ENCODE peak calls at places on chromosome 21, in seven cellular contexts. G is pancreas, N is uterus, T is A673, L is heart left ventricle, M is left ventricle myocardium inferior, H is cardiac fibroblast. Q is an unnamed sample.

GRCh38 chr21:41065539-41065938 is 102.4 kb upstream of the BACE2 start:
- DNase-seq in G (no peak), N (no peak), T (no peak), L (no peak), M (no peak), H (no peak), Q (no peak)

GRCh38 chr21:33975548-33976081 is 60.0 kb upstream of the ATP5PO start:
- DNase-seq in G (no peak), N (no peak), T (no peak), L (no peak), M (no peak), H (peak; percentile 73), Q (no peak)

GRCh38 chr21:35578831-35579470 is 481.4 kb downstream of the SETD4 start:
- DNase-seq in G (no peak), N (no peak), T (no peak), L (no peak), M (no peak), H (peak; percentile 82), Q (no peak)

GRCh38 chr21:32113486-32113885 is 165.4 kb downstream of the MIS18A start:
- DNase-seq in G (no peak), N (no peak), T (no peak), L (no peak), M (no peak), H (no peak), Q (no peak)

GRCh38 chr21:25171438-25171837 is 435.8 kb downstream of the MRPL39 start:
- DNase-seq in G (no peak), N (no peak), T (peak; percentile 3), L (no peak), M (no peak), H (peak; percentile 24), Q (no peak)

GRCh38 chr21:41227357-41228005 is 59.5 kb downstream of the BACE2 start:
- DNase-seq in G (no peak), N (no peak), T (no peak), L (no peak), M (no peak), H (no peak), Q (no peak)

GRCh38 chr21:45130324-45130774 is 56.0 kb downstream of the ADARB1 start:
- DNase-seq in G (no peak), N (peak; percentile 57), T (peak; percentile 68), L (no peak), M (no peak), H (peak; percentile 83), Q (peak; percentile 90)

GRCh38 chr21:36929622-36930021 is 36.8 kb downstream of the HLCS start:
- DNase-seq in G (peak; percentile 81), N (no peak), T (peak; percentile 50), L (no peak), M (no peak), H (no peak), Q (no peak)

GRCh38 chr21:17848228-17848627 is 29.1 kb upstream of the C21orf91 start:
- DNase-seq in G (no peak), N (peak; percentile 36), T (no peak), L (peak; percentile 61), M (peak; percentile 15), H (peak; percentile 92), Q (peak; percentile 82)

GRCh38 chr21:31520506-31521163 is 138.9 kb upstream of the SOD1 start:
- DNase-seq in G (no peak), N (no peak), T (no peak), L (no peak), M (no peak), H (no peak), Q (no peak)

GRCh38 chr21:45699966-45700365 is 56.4 kb downstream of the PCBP3 start:
- DNase-seq in G (no peak), N (no peak), T (no peak), L (no peak), M (no peak), H (no peak), Q (no peak)

GRCh38 chr21:41716756-41717155 is 50.1 kb downstream of the RIPK4 start:
- DNase-seq in G (no peak), N (no peak), T (no peak), L (no peak), M (no peak), H (no peak), Q (no peak)

GRCh38 chr21:33973268-33973667 is 57.7 kb upstream of the ATP5PO start:
- DNase-seq in G (no peak), N (no peak), T (no peak), L (no peak), M (no peak), H (no peak), Q (peak; percentile 55)

GRCh38 chr21:45154511-45155508 is 80.4 kb downstream of the ADARB1 start:
- DNase-seq in G (no peak), N (no peak), T (peak; percentile 60), L (peak; percentile 47), M (no peak), H (peak; percentile 83), Q (peak; percentile 81)

GRCh38 chr21:35401476-35401875 is 352.4 kb upstream of the RUNX1 start:
- DNase-seq in G (no peak), N (no peak), T (no peak), L (no peak), M (no peak), H (no peak), Q (no peak)

GRCh38 chr21:34583926-34584563 is 30.9 kb downstream of the RCAN1 start:
- DNase-seq in G (no peak), N (no peak), T (no peak), L (no peak), M (no peak), H (no peak), Q (no peak)

GRCh38 chr21:42028754-42029385 is 18.7 kb upstream of the ZBTB21 start:
- DNase-seq in G (no peak), N (no peak), T (no peak), L (no peak), M (no peak), H (no peak), Q (no peak)

DNA sequence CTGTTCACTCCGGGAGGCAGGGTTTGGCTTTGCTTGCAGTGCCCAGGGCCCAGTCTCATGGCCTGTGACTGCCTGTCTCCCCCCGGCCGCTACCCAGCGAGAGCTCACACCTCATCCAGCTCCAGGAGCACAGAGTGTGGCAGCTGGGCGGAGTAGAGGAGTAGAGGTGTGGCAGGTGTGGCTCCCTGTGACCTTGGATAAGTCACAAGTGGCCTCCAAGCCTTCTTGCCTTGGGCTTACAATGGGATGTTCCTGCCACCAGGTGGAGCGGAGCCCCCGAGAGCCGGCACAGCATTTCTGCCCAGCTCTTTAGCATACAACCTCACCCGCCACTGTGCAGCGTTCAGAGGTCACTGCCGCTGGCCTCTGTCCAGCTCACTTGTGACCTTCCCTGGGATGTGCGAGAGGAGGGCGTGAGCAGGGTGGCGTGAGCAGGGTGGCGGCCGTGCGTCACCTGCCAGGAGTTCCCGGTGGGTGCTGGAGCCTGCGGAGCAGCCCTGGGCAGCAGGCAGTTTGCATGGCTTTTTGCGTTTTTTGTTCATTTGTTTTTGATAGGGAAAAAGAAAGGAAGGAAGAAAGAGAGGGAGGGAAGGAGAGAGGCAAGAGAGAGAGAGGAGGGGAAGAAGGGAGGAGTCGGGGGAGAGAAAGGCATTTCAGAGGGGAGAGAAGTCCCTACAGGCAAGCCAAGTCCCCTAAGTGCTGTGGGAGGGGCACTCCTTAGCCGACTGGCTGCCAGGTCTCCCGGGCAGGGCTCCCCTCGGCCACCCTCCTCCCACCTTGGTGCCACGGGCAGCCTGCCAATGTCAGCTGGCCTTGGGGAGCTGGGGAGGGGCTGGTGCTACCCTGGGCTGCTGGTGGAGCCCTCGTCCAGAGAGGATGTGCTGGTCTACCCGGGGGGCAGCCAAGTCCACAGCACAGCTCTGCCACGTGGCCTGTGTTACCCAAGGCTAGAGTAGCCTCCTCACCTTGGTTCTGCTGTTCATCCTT is 42.6 kb downstream of the CRYAA start:
- DNase-seq in G (peak; percentile 89), N (peak; percentile 11), T (no peak), L (peak; percentile 66), M (peak; percentile 53), H (no peak), Q (no peak)
- TF ChIP-seq CTCF in G (peak; percentile 27), N (no peak), T (peak; percentile 36), L (peak; percentile 46), M (peak; percentile 64), H (peak; percentile 7), Q (peak; percentile 11)

GRCh38 chr21:14913576-14914146 is 151.1 kb downstream of the NRIP1 start:
- DNase-seq in G (no peak), N (no peak), T (no peak), L (no peak), M (no peak), H (no peak), Q (no peak)

GRCh38 chr21:14916676-14917141 is 148.1 kb downstream of the NRIP1 start:
- DNase-seq in G (no peak), N (no peak), T (no peak), L (no peak), M (no peak), H (peak; percentile 39), Q (peak; percentile 26)

GRCh38 chr21:14917762-14918161 is 147.0 kb downstream of the NRIP1 start:
- DNase-seq in G (no peak), N (no peak), T (no peak), L (no peak), M (no peak), H (no peak), Q (peak; percentile 23)

GRCh38 chr21:14922980-14923379 is 141.8 kb downstream of the NRIP1 start:
- DNase-seq in G (no peak), N (no peak), T (no peak), L (no peak), M (no peak), H (no peak), Q (no peak)

GRCh38 chr21:14918542-14918941 is 146.3 kb downstream of the NRIP1 start:
- DNase-seq in G (no peak), N (no peak), T (no peak), L (no peak), M (no peak), H (peak; percentile 22), Q (peak; percentile 35)
- H3K4me3 ChIP-seq in G (no peak overlapping the region), N (no peak overlapping the region), T (no peak overlapping the region), L (no peak overlapping the region), M (no peak overlapping the region), H (no peak overlapping the region), Q (peak overlapping the region; percentile 17)

DNA sequence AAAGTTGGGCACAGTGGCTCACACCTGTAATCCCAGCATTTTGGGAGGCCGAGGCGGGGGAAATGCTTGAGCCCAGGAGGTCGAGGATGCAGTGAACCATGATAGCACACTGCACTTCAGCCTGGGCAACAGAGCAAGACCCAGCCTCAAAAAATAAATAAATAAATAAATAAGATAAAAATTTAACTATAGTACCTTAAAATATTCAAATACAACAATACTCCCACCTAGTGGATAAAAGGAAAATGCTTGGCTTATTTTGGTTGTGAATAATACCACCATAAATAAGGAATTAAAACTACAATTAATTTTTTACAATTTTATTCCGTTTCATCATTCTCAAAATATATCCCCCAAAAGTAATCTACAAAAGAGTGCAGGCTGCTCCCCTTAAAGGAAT is 8.1 kb downstream of the PSMG1 start:
- DNase-seq in G (no peak), N (no peak), T (peak; percentile 40), L (no peak), M (no peak), H (peak; percentile 63), Q (peak; percentile 58)
- TF ChIP-seq CTCF in G (peak; percentile 47), N (peak; percentile 19), T (peak; percentile 53), L (peak; percentile 44), M (peak; percentile 61), H (peak; percentile 46), Q (peak; percentile 52)

DNA sequence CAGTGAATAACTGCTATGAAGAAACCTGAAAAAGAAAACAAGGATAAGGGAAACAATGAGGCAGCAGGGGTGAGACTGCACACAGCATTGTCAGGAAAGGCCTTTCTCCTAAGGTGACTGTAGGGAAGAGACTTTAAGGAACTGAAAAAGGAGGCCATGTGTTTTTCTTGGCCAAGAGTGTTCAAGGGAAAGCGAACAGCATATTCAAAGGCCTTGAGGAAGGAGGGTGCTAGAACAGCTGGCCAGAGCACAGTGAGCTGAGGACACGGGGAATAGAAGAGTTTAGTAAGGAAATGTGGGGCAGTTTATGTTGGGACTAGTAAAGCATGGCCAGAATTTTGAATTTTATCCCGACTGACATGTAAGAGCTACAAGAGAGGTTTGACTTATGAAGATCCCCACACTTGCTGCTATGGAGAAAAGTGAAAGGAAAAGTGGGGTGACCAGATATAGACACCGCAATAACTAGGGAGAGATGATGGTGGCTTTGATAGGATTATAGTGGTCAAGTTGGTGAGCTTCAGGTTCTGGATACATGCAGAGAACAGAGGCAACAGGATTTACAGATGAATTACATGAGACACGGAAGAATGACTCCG is 1.4 kb downstream of the RWDD2B start:
- DNase-seq in G (no peak), N (no peak), T (no peak), L (no peak), M (no peak), H (peak; percentile 36), Q (peak; percentile 21)
- H3K4me3 ChIP-seq in G (no peak overlapping the region), N (no peak overlapping the region), T (peak overlapping the region; percentile 87), L (peak overlapping the region; percentile 90), M (peak overlapping the region; percentile 80), H (peak overlapping the region; percentile 94), Q (peak overlapping the region; percentile 96)

Q was measured in fibroblast of villous mesenchyme.